ENCODE peak calls at places on chromosomes 12 and 14, in five cellular contexts. R, F, V, L and A are unnamed samples.

GRCh38 chr12:25716842-25717241 is 163.8 kb upstream of the LMNTD1 start:
- DNase-seq in R (no peak), V (no peak), F (peak), L (no peak), A (no peak)

GRCh38 chr12:81758421-81759214 is 532 bp downstream of the PPFIA2 start:
- DNase-seq in R (peak), L (no peak), V (peak), F (no peak), A (peak)

GRCh38 chr12:42187799-42188198 is 43.1 kb upstream of the GXYLT1 start:
- DNase-seq in F (peak), L (no peak), R (no peak), V (no peak), A (no peak)

GRCh38 chr12:112740387-112740934 is 51.1 kb upstream of the RPH3A start:
- DNase-seq in F (no peak), V (no peak), L (no peak), R (no peak), A (no peak)

GRCh38 chr12:65204886-65205525 is 35.6 kb downstream of the LEMD3 start:
- DNase-seq in L (peak), F (no peak), R (no peak), V (no peak), A (no peak)

GRCh38 chr12:128111333-128111732 is 155.6 kb upstream of the TMEM132C start:
- DNase-seq in F (no peak), V (no peak), R (no peak), L (no peak), A (no peak)

GRCh38 chr12:58298793-58299192 is 357.4 kb downstream of the ATP23 start:
- DNase-seq in R (no peak), L (no peak), F (no peak), V (no peak), A (peak)

GRCh38 chr12:57433370-57433769 is 1.2 kb upstream of the INHBC start:
- DNase-seq in L (no peak), R (no peak), F (no peak), V (no peak), A (no peak)

GRCh38 chr14:92737206-92737605 is 11.2 kb downstream of the LGMN start:
- DNase-seq in R (no peak), F (no peak), V (no peak), L (no peak), A (no peak)

GRCh38 chr12:93167841-93168492 is 209.8 kb upstream of the NUDT4 start:
- DNase-seq in F (peak), L (peak), V (peak), R (no peak), A (peak)

GRCh38 chr12:111780615-111781014 is 13.9 kb downstream of the ALDH2 start:
- DNase-seq in L (no peak), V (no peak), R (no peak), F (peak), A (no peak)

GRCh38 chr12:106213721-106214121 is 34.1 kb downstream of the CKAP4 start:
- DNase-seq in V (no peak), F (no peak), R (no peak), L (peak), A (no peak)

GRCh38 chr12:128365032-128365431 is 98.1 kb downstream of the TMEM132C start:
- DNase-seq in R (no peak), V (no peak), F (no peak), L (no peak), A (no peak)

GRCh38 chr14:73467377-73467776 is 9.0 kb upstream of the NUMB start:
- DNase-seq in L (no peak), R (peak), V (peak), F (no peak), A (no peak)

GRCh38 chr14:60721331-60722162 is 2.6 kb downstream of the SIX4 start:
- DNase-seq in V (peak), F (peak), L (peak), R (peak), A (peak)

GRCh38 chr14:45633220-45633984 is 380.4 kb upstream of the MIS18BP1 start:
- DNase-seq in F (no peak), V (no peak), R (no peak), L (no peak), A (no peak)

GRCh38 chr12:21566223-21566906 is 38.3 kb downstream of the GYS2 start:
- DNase-seq in L (no peak), R (no peak), V (no peak), F (no peak), A (no peak)

GRCh38 chr12:52806169-52806811 is 7.6 kb downstream of the KRT4 start:
- DNase-seq in R (peak), L (no peak), F (no peak), V (no peak), A (no peak)

GRCh38 chr12:52805739-52806138 is 8.2 kb downstream of the KRT4 start:
- DNase-seq in V (no peak), L (no peak), F (peak), R (no peak), A (no peak)

GRCh38 chr12:52806821-52807543 is 6.9 kb downstream of the KRT4 start:
- DNase-seq in V (no peak), L (no peak), R (peak), F (no peak), A (no peak)

GRCh38 chr12:52804029-52804428 is 8.1 kb upstream of the KRT3 start:
- DNase-seq in F (no peak), R (peak), V (no peak), L (no peak), A (peak)

GRCh38 chr12:52805000-52805399 is 8.9 kb downstream of the KRT4 start:
- DNase-seq in F (no peak), R (peak), L (no peak), V (no peak), A (peak)
- H3K27ac ChIP-seq in F (no peak), R (no peak), L (no peak), V (no peak), A (no peak)

DNA sequence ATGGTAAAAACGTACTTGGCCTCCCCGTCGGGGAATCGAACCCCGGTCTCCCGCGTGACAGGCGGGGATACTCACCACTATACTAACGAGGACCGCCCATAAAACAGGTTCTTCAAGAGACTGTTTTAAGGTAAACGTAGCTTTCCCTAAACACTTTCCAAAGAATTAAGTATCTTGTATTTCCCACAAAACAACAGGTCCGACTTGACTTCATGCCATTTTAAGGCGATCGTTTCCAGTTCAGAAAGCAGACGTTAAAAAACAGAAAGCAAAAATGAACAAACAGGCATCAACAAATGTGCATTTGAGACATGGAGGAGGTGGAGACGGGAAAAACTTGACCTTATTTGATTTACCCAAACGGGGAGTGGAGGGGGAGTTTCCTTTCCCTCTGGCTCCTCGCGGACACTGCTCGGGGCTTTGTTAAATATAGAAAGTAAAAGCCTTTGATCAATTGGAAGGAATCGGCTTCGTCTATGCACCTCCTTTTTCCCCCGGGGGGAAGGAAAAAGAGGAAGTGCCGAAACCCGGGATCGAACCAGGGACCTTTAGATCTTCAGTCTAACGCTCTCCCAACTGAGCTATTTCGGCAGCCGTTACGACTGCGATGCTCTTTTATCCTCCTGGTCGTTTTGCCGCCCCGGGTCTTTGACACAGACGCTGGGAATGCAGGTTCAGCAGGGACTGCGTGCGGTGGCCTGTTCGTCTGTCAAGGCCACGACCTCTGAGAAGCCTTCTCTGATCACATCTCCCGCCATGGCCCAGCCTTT is 13.1 kb upstream of the UBC start:
- DNase-seq in L (peak), V (peak), R (peak), F (peak), A (peak)
- H3K27ac ChIP-seq in L (peak), V (peak), R (peak), F (peak), A (peak)

GRCh38 chr12:18165422-18165871 is 75.5 kb upstream of the RERGL start:
- DNase-seq in F (peak), L (no peak), V (peak), R (no peak), A (no peak)
- H3K27ac ChIP-seq in F (no peak), L (no peak), V (peak), R (no peak), A (no peak)

GRCh38 chr14:81485372-81485771 is 48.3 kb downstream of the SEL1L start:
- DNase-seq in V (no peak), L (no peak), F (no peak), R (no peak), A (no peak)

GRCh38 chr14:81476816-81477215 is 56.8 kb downstream of the SEL1L start:
- DNase-seq in L (no peak), F (no peak), V (no peak), R (no peak), A (no peak)

GRCh38 chr14:81478446-81478845 is 55.2 kb downstream of the SEL1L start:
- DNase-seq in V (no peak), F (no peak), R (no peak), L (no peak), A (no peak)

GRCh38 chr14:81474685-81475324 is 58.8 kb downstream of the SEL1L start:
- DNase-seq in L (no peak), R (no peak), F (no peak), V (no peak), A (no peak)

DNA sequence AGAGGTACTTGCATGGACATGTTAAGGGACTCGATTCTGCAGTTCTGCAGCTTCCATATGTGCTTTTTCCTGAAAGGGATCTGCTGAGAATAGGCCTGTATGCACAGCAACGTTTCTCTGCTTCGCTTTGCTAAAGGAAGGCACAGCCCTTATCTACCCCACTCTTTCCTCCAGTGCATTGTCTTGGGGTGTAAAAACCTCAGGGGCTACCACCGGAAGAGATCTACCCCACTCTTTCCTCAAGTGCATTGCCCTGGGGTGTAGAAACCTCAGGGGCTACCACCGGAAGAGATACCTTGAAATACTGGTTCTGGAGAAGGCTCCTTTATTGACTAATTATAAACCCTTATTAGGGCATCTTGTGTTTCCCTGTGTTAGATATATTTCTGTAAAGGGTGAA is 52.9 kb downstream of the SEL1L start:
- DNase-seq in R (no peak), V (no peak), L (no peak), F (no peak), A (no peak)
- H3K27ac ChIP-seq in R (no peak), V (no peak), L (no peak), F (no peak), A (no peak)